ENCODE peak calls at places on chromosomes 3 and 15, in ten cellular contexts. One of them, this sample, is unnamed.

GRCh38 chr3:81891056-81891455 is 129.6 kb upstream of the GBE1 start:
- DNase-seq in Ammon's horn: no peak
- DNase-seq in stimulated activated CD8-positive, alpha-beta memory T cell treated with anti-CD3 and anti-CD28 coated beads, Interleukin-4, amount 100 ng/mL, for 1 hour: no peak
- DNase-seq in A549: no peak
- DNase-seq in activated naive CD8-positive, alpha-beta T cell treated with anti-CD3 and anti-CD28 coated beads, Interleukin-2, amount 50 U/mL, for 24 hours: no peak
- DNase-seq in effector CD4-positive, alpha-beta T cell: no peak
- DNase-seq in tibial artery: no peak
- DNase-seq in CD8-positive, alpha-beta T cell: no peak
- DNase-seq in HS-27A: no peak
- DNase-seq in ascending aorta: no peak
- DNase-seq in this sample: no peak

GRCh38 chr3:38549486-38549885 is 53.3 kb downstream of the EXOG start:
- DNase-seq in tibial artery: no peak
- DNase-seq in ascending aorta: no peak
- DNase-seq in Ammon's horn: no peak
- DNase-seq in CD8-positive, alpha-beta T cell: no peak
- DNase-seq in activated naive CD8-positive, alpha-beta T cell treated with anti-CD3 and anti-CD28 coated beads, Interleukin-2, amount 50 U/mL, for 24 hours: no peak
- DNase-seq in A549: no peak
- DNase-seq in stimulated activated CD8-positive, alpha-beta memory T cell treated with anti-CD3 and anti-CD28 coated beads, Interleukin-4, amount 100 ng/mL, for 1 hour: no peak
- DNase-seq in effector CD4-positive, alpha-beta T cell: no peak
- DNase-seq in HS-27A: no peak
- DNase-seq in this sample: no peak

GRCh38 chr3:160373655-160374054 is 25.4 kb downstream of the IFT80 start:
- DNase-seq in CD8-positive, alpha-beta T cell: no peak
- DNase-seq in stimulated activated CD8-positive, alpha-beta memory T cell treated with anti-CD3 and anti-CD28 coated beads, Interleukin-4, amount 100 ng/mL, for 1 hour: no peak
- DNase-seq in HS-27A: no peak
- DNase-seq in ascending aorta: no peak
- DNase-seq in tibial artery: no peak
- DNase-seq in effector CD4-positive, alpha-beta T cell: no peak
- DNase-seq in A549: no peak
- DNase-seq in activated naive CD8-positive, alpha-beta T cell treated with anti-CD3 and anti-CD28 coated beads, Interleukin-2, amount 50 U/mL, for 24 hours: no peak
- DNase-seq in Ammon's horn: no peak
- DNase-seq in this sample: no peak

GRCh38 chr3:61979645-61980430 is 393.5 kb downstream of the FEZF2 start:
- DNase-seq in A549: no peak
- DNase-seq in activated naive CD8-positive, alpha-beta T cell treated with anti-CD3 and anti-CD28 coated beads, Interleukin-2, amount 50 U/mL, for 24 hours: no peak
- DNase-seq in Ammon's horn: no peak
- DNase-seq in CD8-positive, alpha-beta T cell: no peak
- DNase-seq in ascending aorta: no peak
- DNase-seq in effector CD4-positive, alpha-beta T cell: no peak
- DNase-seq in HS-27A: no peak
- DNase-seq in stimulated activated CD8-positive, alpha-beta memory T cell treated with anti-CD3 and anti-CD28 coated beads, Interleukin-4, amount 100 ng/mL, for 1 hour: no peak
- DNase-seq in tibial artery: no peak
- DNase-seq in this sample: no peak

GRCh38 chr15:74795961-74796625 is 14.2 kb downstream of the CSK start:
- DNase-seq in stimulated activated CD8-positive, alpha-beta memory T cell treated with anti-CD3 and anti-CD28 coated beads, Interleukin-4, amount 100 ng/mL, for 1 hour: no peak
- DNase-seq in activated naive CD8-positive, alpha-beta T cell treated with anti-CD3 and anti-CD28 coated beads, Interleukin-2, amount 50 U/mL, for 24 hours: peak
- DNase-seq in CD8-positive, alpha-beta T cell: no peak
- DNase-seq in Ammon's horn: no peak
- DNase-seq in A549: no peak
- DNase-seq in effector CD4-positive, alpha-beta T cell: peak
- DNase-seq in tibial artery: no peak
- DNase-seq in ascending aorta: no peak
- DNase-seq in HS-27A: no peak
- DNase-seq in this sample: no peak

GRCh38 chr15:59170295-59170881 is 36.3 kb upstream of the LDHAL6B start:
- DNase-seq in tibial artery: peak
- DNase-seq in CD8-positive, alpha-beta T cell: no peak
- DNase-seq in A549: no peak
- DNase-seq in ascending aorta: peak
- DNase-seq in Ammon's horn: peak
- DNase-seq in effector CD4-positive, alpha-beta T cell: no peak
- DNase-seq in stimulated activated CD8-positive, alpha-beta memory T cell treated with anti-CD3 and anti-CD28 coated beads, Interleukin-4, amount 100 ng/mL, for 1 hour: no peak
- DNase-seq in HS-27A: no peak
- DNase-seq in activated naive CD8-positive, alpha-beta T cell treated with anti-CD3 and anti-CD28 coated beads, Interleukin-2, amount 50 U/mL, for 24 hours: no peak
- DNase-seq in this sample: no peak

GRCh38 chr15:37246065-37246464 is 145.7 kb upstream of the MEIS2 start:
- DNase-seq in tibial artery: no peak
- DNase-seq in CD8-positive, alpha-beta T cell: no peak
- DNase-seq in activated naive CD8-positive, alpha-beta T cell treated with anti-CD3 and anti-CD28 coated beads, Interleukin-2, amount 50 U/mL, for 24 hours: no peak
- DNase-seq in stimulated activated CD8-positive, alpha-beta memory T cell treated with anti-CD3 and anti-CD28 coated beads, Interleukin-4, amount 100 ng/mL, for 1 hour: no peak
- DNase-seq in Ammon's horn: no peak
- DNase-seq in A549: no peak
- DNase-seq in effector CD4-positive, alpha-beta T cell: no peak
- DNase-seq in HS-27A: no peak
- DNase-seq in ascending aorta: no peak
- DNase-seq in this sample: no peak

GRCh38 chr15:100973351-100974034 is 54.3 kb downstream of the LRRK1 start:
- DNase-seq in effector CD4-positive, alpha-beta T cell: no peak
- DNase-seq in Ammon's horn: no peak
- DNase-seq in stimulated activated CD8-positive, alpha-beta memory T cell treated with anti-CD3 and anti-CD28 coated beads, Interleukin-4, amount 100 ng/mL, for 1 hour: no peak
- DNase-seq in A549: no peak
- DNase-seq in HS-27A: no peak
- DNase-seq in tibial artery: no peak
- DNase-seq in activated naive CD8-positive, alpha-beta T cell treated with anti-CD3 and anti-CD28 coated beads, Interleukin-2, amount 50 U/mL, for 24 hours: no peak
- DNase-seq in ascending aorta: no peak
- DNase-seq in CD8-positive, alpha-beta T cell: no peak
- DNase-seq in this sample: no peak

GRCh38 chr3:170524072-170524471 is 61.8 kb downstream of the SLC7A14 start:
- DNase-seq in activated naive CD8-positive, alpha-beta T cell treated with anti-CD3 and anti-CD28 coated beads, Interleukin-2, amount 50 U/mL, for 24 hours: no peak
- DNase-seq in HS-27A: no peak
- DNase-seq in CD8-positive, alpha-beta T cell: no peak
- DNase-seq in ascending aorta: no peak
- DNase-seq in tibial artery: no peak
- DNase-seq in stimulated activated CD8-positive, alpha-beta memory T cell treated with anti-CD3 and anti-CD28 coated beads, Interleukin-4, amount 100 ng/mL, for 1 hour: no peak
- DNase-seq in A549: no peak
- DNase-seq in effector CD4-positive, alpha-beta T cell: no peak
- DNase-seq in Ammon's horn: no peak
- DNase-seq in this sample: no peak

GRCh38 chr3:6779140-6779539 is 81.8 kb upstream of the GRM7 start:
- DNase-seq in Ammon's horn: no peak
- DNase-seq in A549: no peak
- DNase-seq in stimulated activated CD8-positive, alpha-beta memory T cell treated with anti-CD3 and anti-CD28 coated beads, Interleukin-4, amount 100 ng/mL, for 1 hour: no peak
- DNase-seq in HS-27A: no peak
- DNase-seq in ascending aorta: no peak
- DNase-seq in CD8-positive, alpha-beta T cell: no peak
- DNase-seq in effector CD4-positive, alpha-beta T cell: no peak
- DNase-seq in activated naive CD8-positive, alpha-beta T cell treated with anti-CD3 and anti-CD28 coated beads, Interleukin-2, amount 50 U/mL, for 24 hours: no peak
- DNase-seq in tibial artery: no peak
- DNase-seq in this sample: no peak

GRCh38 chr3:128863560-128863959 is 15.9 kb upstream of the ACAD9 start:
- DNase-seq in stimulated activated CD8-positive, alpha-beta memory T cell treated with anti-CD3 and anti-CD28 coated beads, Interleukin-4, amount 100 ng/mL, for 1 hour: no peak
- DNase-seq in A549: no peak
- DNase-seq in ascending aorta: no peak
- DNase-seq in Ammon's horn: no peak
- DNase-seq in effector CD4-positive, alpha-beta T cell: no peak
- DNase-seq in HS-27A: no peak
- DNase-seq in CD8-positive, alpha-beta T cell: no peak
- DNase-seq in activated naive CD8-positive, alpha-beta T cell treated with anti-CD3 and anti-CD28 coated beads, Interleukin-2, amount 50 U/mL, for 24 hours: peak
- DNase-seq in tibial artery: no peak
- DNase-seq in this sample: no peak

GRCh38 chr3:133868758-133869429 is 26.8 kb downstream of the RAB6B start:
- DNase-seq in activated naive CD8-positive, alpha-beta T cell treated with anti-CD3 and anti-CD28 coated beads, Interleukin-2, amount 50 U/mL, for 24 hours: no peak
- DNase-seq in tibial artery: no peak
- DNase-seq in A549: no peak
- DNase-seq in ascending aorta: no peak
- DNase-seq in HS-27A: no peak
- DNase-seq in CD8-positive, alpha-beta T cell: no peak
- DNase-seq in Ammon's horn: no peak
- DNase-seq in stimulated activated CD8-positive, alpha-beta memory T cell treated with anti-CD3 and anti-CD28 coated beads, Interleukin-4, amount 100 ng/mL, for 1 hour: no peak
- DNase-seq in effector CD4-positive, alpha-beta T cell: no peak
- DNase-seq in this sample: no peak

GRCh38 chr15:74655424-74655823 is 39.8 kb downstream of the CLK3 start:
- DNase-seq in activated naive CD8-positive, alpha-beta T cell treated with anti-CD3 and anti-CD28 coated beads, Interleukin-2, amount 50 U/mL, for 24 hours: no peak
- DNase-seq in ascending aorta: no peak
- DNase-seq in Ammon's horn: no peak
- DNase-seq in HS-27A: no peak
- DNase-seq in CD8-positive, alpha-beta T cell: no peak
- DNase-seq in A549: no peak
- DNase-seq in stimulated activated CD8-positive, alpha-beta memory T cell treated with anti-CD3 and anti-CD28 coated beads, Interleukin-4, amount 100 ng/mL, for 1 hour: no peak
- DNase-seq in tibial artery: no peak
- DNase-seq in effector CD4-positive, alpha-beta T cell: no peak
- DNase-seq in this sample: no peak

GRCh38 chr3:125212096-125212508 is 446 bp downstream of the SLC12A8 start:
- DNase-seq in A549: no peak
- DNase-seq in Ammon's horn: no peak
- DNase-seq in tibial artery: no peak
- DNase-seq in ascending aorta: no peak
- DNase-seq in activated naive CD8-positive, alpha-beta T cell treated with anti-CD3 and anti-CD28 coated beads, Interleukin-2, amount 50 U/mL, for 24 hours: no peak
- DNase-seq in HS-27A: no peak
- DNase-seq in CD8-positive, alpha-beta T cell: no peak
- DNase-seq in stimulated activated CD8-positive, alpha-beta memory T cell treated with anti-CD3 and anti-CD28 coated beads, Interleukin-4, amount 100 ng/mL, for 1 hour: no peak
- DNase-seq in effector CD4-positive, alpha-beta T cell: no peak
- DNase-seq in this sample: no peak

GRCh38 chr3:197366301-197367044 is 68.1 kb upstream of the DLG1 start:
- DNase-seq in stimulated activated CD8-positive, alpha-beta memory T cell treated with anti-CD3 and anti-CD28 coated beads, Interleukin-4, amount 100 ng/mL, for 1 hour: no peak
- DNase-seq in A549: no peak
- DNase-seq in activated naive CD8-positive, alpha-beta T cell treated with anti-CD3 and anti-CD28 coated beads, Interleukin-2, amount 50 U/mL, for 24 hours: no peak
- DNase-seq in HS-27A: peak
- DNase-seq in ascending aorta: no peak
- DNase-seq in CD8-positive, alpha-beta T cell: no peak
- DNase-seq in effector CD4-positive, alpha-beta T cell: no peak
- DNase-seq in Ammon's horn: no peak
- DNase-seq in tibial artery: peak
- DNase-seq in this sample: no peak

GRCh38 chr15:98003528-98003927 is 43.0 kb downstream of the ARRDC4 start:
- DNase-seq in effector CD4-positive, alpha-beta T cell: no peak
- DNase-seq in stimulated activated CD8-positive, alpha-beta memory T cell treated with anti-CD3 and anti-CD28 coated beads, Interleukin-4, amount 100 ng/mL, for 1 hour: no peak
- DNase-seq in ascending aorta: no peak
- DNase-seq in CD8-positive, alpha-beta T cell: no peak
- DNase-seq in tibial artery: no peak
- DNase-seq in HS-27A: no peak
- DNase-seq in activated naive CD8-positive, alpha-beta T cell treated with anti-CD3 and anti-CD28 coated beads, Interleukin-2, amount 50 U/mL, for 24 hours: no peak
- DNase-seq in Ammon's horn: no peak
- DNase-seq in A549: no peak
- DNase-seq in this sample: no peak

GRCh38 chr3:191696356-191696755 is 235.4 kb downstream of the PYDC2 start:
- DNase-seq in Ammon's horn: no peak
- DNase-seq in activated naive CD8-positive, alpha-beta T cell treated with anti-CD3 and anti-CD28 coated beads, Interleukin-2, amount 50 U/mL, for 24 hours: no peak
- DNase-seq in CD8-positive, alpha-beta T cell: no peak
- DNase-seq in effector CD4-positive, alpha-beta T cell: no peak
- DNase-seq in A549: no peak
- DNase-seq in tibial artery: no peak
- DNase-seq in ascending aorta: no peak
- DNase-seq in stimulated activated CD8-positive, alpha-beta memory T cell treated with anti-CD3 and anti-CD28 coated beads, Interleukin-4, amount 100 ng/mL, for 1 hour: no peak
- DNase-seq in HS-27A: no peak
- DNase-seq in this sample: no peak

GRCh38 chr3:130981469-130981868 is 45.2 kb downstream of the ASTE1 start:
- DNase-seq in HS-27A: no peak
- DNase-seq in Ammon's horn: no peak
- DNase-seq in stimulated activated CD8-positive, alpha-beta memory T cell treated with anti-CD3 and anti-CD28 coated beads, Interleukin-4, amount 100 ng/mL, for 1 hour: no peak
- DNase-seq in ascending aorta: no peak
- DNase-seq in activated naive CD8-positive, alpha-beta T cell treated with anti-CD3 and anti-CD28 coated beads, Interleukin-2, amount 50 U/mL, for 24 hours: no peak
- DNase-seq in A549: no peak
- DNase-seq in tibial artery: no peak
- DNase-seq in effector CD4-positive, alpha-beta T cell: no peak
- DNase-seq in CD8-positive, alpha-beta T cell: no peak
- DNase-seq in this sample: no peak

GRCh38 chr15:38904298-38904697 is 339.7 kb upstream of the RASGRP1 start:
- DNase-seq in Ammon's horn: no peak
- DNase-seq in activated naive CD8-positive, alpha-beta T cell treated with anti-CD3 and anti-CD28 coated beads, Interleukin-2, amount 50 U/mL, for 24 hours: no peak
- DNase-seq in CD8-positive, alpha-beta T cell: no peak
- DNase-seq in HS-27A: no peak
- DNase-seq in ascending aorta: no peak
- DNase-seq in tibial artery: no peak
- DNase-seq in A549: no peak
- DNase-seq in effector CD4-positive, alpha-beta T cell: no peak
- DNase-seq in stimulated activated CD8-positive, alpha-beta memory T cell treated with anti-CD3 and anti-CD28 coated beads, Interleukin-4, amount 100 ng/mL, for 1 hour: no peak
- DNase-seq in this sample: no peak